ENCODE peak calls at places on chromosome 1, in ten cellular contexts. One of them, this sample, is unnamed.

GRCh38 chr1:117779364-117779763 is 150.1 kb downstream of the GDAP2 start:
- DNase-seq in COR-L47: no peak
- DNase-seq in smooth muscle cell of the brain vasculature: no peak
- DNase-seq in NCI-H1436: no peak
- DNase-seq in testis: no peak
- DNase-seq in activated T-helper 1 cell treated with Interleukin-2 at 50 U/mL for 16 hours: no peak
- DNase-seq in H1: no peak
- DNase-seq in left ventricle myocardium superior: no peak
- DNase-seq in anterior cingulate cortex: no peak
- DNase-seq in brain pericyte: no peak
- DNase-seq in this sample: no peak

GRCh38 chr1:31238986-31239613 is 587 bp downstream of the NKAIN1 start:
- DNase-seq in COR-L47: peak
- DNase-seq in smooth muscle cell of the brain vasculature: no peak
- DNase-seq in NCI-H1436: peak
- DNase-seq in testis: peak
- DNase-seq in activated T-helper 1 cell treated with Interleukin-2 at 50 U/mL for 16 hours: no peak
- DNase-seq in H1: peak
- DNase-seq in left ventricle myocardium superior: no peak
- DNase-seq in anterior cingulate cortex: no peak
- DNase-seq in brain pericyte: no peak
- DNase-seq in this sample: peak

GRCh38 chr1:42333662-42334239 is 1.3 kb downstream of the FOXJ3 start:
- DNase-seq in COR-L47: no peak
- DNase-seq in smooth muscle cell of the brain vasculature: no peak
- DNase-seq in NCI-H1436: no peak
- DNase-seq in testis: no peak
- DNase-seq in activated T-helper 1 cell treated with Interleukin-2 at 50 U/mL for 16 hours: no peak
- DNase-seq in H1: no peak
- DNase-seq in left ventricle myocardium superior: no peak
- DNase-seq in anterior cingulate cortex: no peak
- DNase-seq in brain pericyte: no peak
- DNase-seq in this sample: no peak

GRCh38 chr1:162253790-162254189 is 122.9 kb downstream of the SPATA46 start:
- DNase-seq in COR-L47: no peak
- DNase-seq in smooth muscle cell of the brain vasculature: no peak
- DNase-seq in NCI-H1436: no peak
- DNase-seq in testis: no peak
- DNase-seq in activated T-helper 1 cell treated with Interleukin-2 at 50 U/mL for 16 hours: no peak
- DNase-seq in H1: no peak
- DNase-seq in left ventricle myocardium superior: no peak
- DNase-seq in anterior cingulate cortex: no peak
- DNase-seq in brain pericyte: no peak
- DNase-seq in this sample: no peak

GRCh38 chr1:232620356-232620841 is 9.5 kb downstream of the SIPA1L2 start:
- DNase-seq in COR-L47: peak
- DNase-seq in smooth muscle cell of the brain vasculature: no peak
- DNase-seq in NCI-H1436: peak
- DNase-seq in testis: peak
- DNase-seq in activated T-helper 1 cell treated with Interleukin-2 at 50 U/mL for 16 hours: no peak
- DNase-seq in H1: no peak
- DNase-seq in left ventricle myocardium superior: peak
- DNase-seq in anterior cingulate cortex: no peak
- DNase-seq in brain pericyte: no peak
- DNase-seq in this sample: peak

GRCh38 chr1:183070234-183070922 is 47.2 kb downstream of the LAMC1 start:
- DNase-seq in COR-L47: no peak
- DNase-seq in smooth muscle cell of the brain vasculature: no peak
- DNase-seq in NCI-H1436: no peak
- DNase-seq in testis: no peak
- DNase-seq in activated T-helper 1 cell treated with Interleukin-2 at 50 U/mL for 16 hours: no peak
- DNase-seq in H1: no peak
- DNase-seq in left ventricle myocardium superior: no peak
- DNase-seq in anterior cingulate cortex: no peak
- DNase-seq in brain pericyte: no peak
- DNase-seq in this sample: no peak

GRCh38 chr1:55445416-55445815 is 230.3 kb upstream of the USP24 start:
- DNase-seq in COR-L47: no peak
- DNase-seq in smooth muscle cell of the brain vasculature: no peak
- DNase-seq in NCI-H1436: no peak
- DNase-seq in testis: no peak
- DNase-seq in activated T-helper 1 cell treated with Interleukin-2 at 50 U/mL for 16 hours: no peak
- DNase-seq in H1: no peak
- DNase-seq in left ventricle myocardium superior: no peak
- DNase-seq in anterior cingulate cortex: no peak
- DNase-seq in brain pericyte: no peak
- DNase-seq in this sample: no peak

GRCh38 chr1:228008391-228009115 is 1.8 kb downstream of the WNT3A start:
- DNase-seq in COR-L47: no peak
- DNase-seq in smooth muscle cell of the brain vasculature: no peak
- DNase-seq in NCI-H1436: no peak
- DNase-seq in testis: no peak
- DNase-seq in activated T-helper 1 cell treated with Interleukin-2 at 50 U/mL for 16 hours: no peak
- DNase-seq in H1: no peak
- DNase-seq in left ventricle myocardium superior: no peak
- DNase-seq in anterior cingulate cortex: no peak
- DNase-seq in brain pericyte: no peak
- DNase-seq in this sample: no peak

GRCh38 chr1:14071581-14071980 is 371.6 kb downstream of the PRDM2 start:
- DNase-seq in COR-L47: no peak
- DNase-seq in smooth muscle cell of the brain vasculature: no peak
- DNase-seq in NCI-H1436: no peak
- DNase-seq in testis: no peak
- DNase-seq in activated T-helper 1 cell treated with Interleukin-2 at 50 U/mL for 16 hours: no peak
- DNase-seq in H1: no peak
- DNase-seq in left ventricle myocardium superior: no peak
- DNase-seq in anterior cingulate cortex: no peak
- DNase-seq in brain pericyte: no peak
- DNase-seq in this sample: no peak

GRCh38 chr1:212500986-212501385 is 68.3 kb downstream of the NENF start:
- DNase-seq in COR-L47: no peak
- DNase-seq in smooth muscle cell of the brain vasculature: no peak
- DNase-seq in NCI-H1436: no peak
- DNase-seq in testis: no peak
- DNase-seq in activated T-helper 1 cell treated with Interleukin-2 at 50 U/mL for 16 hours: no peak
- DNase-seq in H1: no peak
- DNase-seq in left ventricle myocardium superior: no peak
- DNase-seq in anterior cingulate cortex: no peak
- DNase-seq in brain pericyte: no peak
- DNase-seq in this sample: no peak

GRCh38 chr1:89643577-89643976 is 10.7 kb downstream of the LRRC8C start:
- DNase-seq in COR-L47: no peak
- DNase-seq in smooth muscle cell of the brain vasculature: no peak
- DNase-seq in NCI-H1436: no peak
- DNase-seq in testis: no peak
- DNase-seq in activated T-helper 1 cell treated with Interleukin-2 at 50 U/mL for 16 hours: no peak
- DNase-seq in H1: no peak
- DNase-seq in left ventricle myocardium superior: no peak
- DNase-seq in anterior cingulate cortex: no peak
- DNase-seq in brain pericyte: no peak
- DNase-seq in this sample: no peak